ENCODE peak calls at places on chromosomes 1 and 21, in four cellular contexts. B is HepG2, S is GM23248, N is IMR-90. I is an unnamed sample. For H3K9me3, the result is how much of the 10 kb centered on the place peaks cover.

GRCh38 chr1:186112280-186112679 is 262.8 kb downstream of the TPR start:
- DNase-seq in B (no peak), S (no peak), N (no peak), I (no peak)

GRCh38 chr21:37855568-37856391 is 60.5 kb downstream of the KCNJ6 start:
- DNase-seq in B (no peak), S (peak), N (peak), I (no peak)

GRCh38 chr21:39867198-39867650 is at the start of gene PCP4:
- DNase-seq in B (peak), S (peak), N (no peak), I (peak)

GRCh38 chr1:172699695-172700094 is 40.8 kb downstream of the FASLG start:
- DNase-seq in B (no peak), S (peak), N (no peak), I (no peak)

GRCh38 chr1:228095938-228096337 is 7.2 kb downstream of the C1orf35 start:
- DNase-seq in B (no peak), S (peak), N (no peak), I (no peak)

GRCh38 chr1:185894806-185895205 is 160.6 kb downstream of the HMCN1 start:
- DNase-seq in B (no peak), S (peak), N (peak), I (no peak)

GRCh38 chr1:212596798-212597197 is 11.8 kb upstream of the ATF3 start:
- DNase-seq in B (no peak), S (no peak), N (no peak), I (no peak)

GRCh38 chr21:33642896-33643657 is 776 bp downstream of the ITSN1 start:
- DNase-seq in B (no peak), S (peak), N (peak), I (peak)

GRCh38 chr1:206066479-206067171 is 13.7 kb downstream of the RHEX start:
- DNase-seq in B (no peak), S (no peak), N (no peak), I (no peak)

GRCh38 chr1:206068314-206068713 is 15.3 kb downstream of the RHEX start:
- DNase-seq in B (no peak), S (no peak), N (no peak), I (no peak)

GRCh38 chr1:206070627-206071304 is 17.8 kb downstream of the RHEX start:
- DNase-seq in B (no peak), S (no peak), N (no peak), I (no peak)

GRCh38 chr1:206065547-206066143 is 12.7 kb downstream of the RHEX start:
- DNase-seq in B (no peak), S (no peak), N (no peak), I (no peak)

GRCh38 chr1:206067486-206068302 is 14.7 kb downstream of the RHEX start:
- DNase-seq in B (no peak), S (no peak), N (no peak), I (no peak)
- H3K9ac ChIP-seq in B (no peak), S (no peak), N (no peak), I (no peak)

DNA sequence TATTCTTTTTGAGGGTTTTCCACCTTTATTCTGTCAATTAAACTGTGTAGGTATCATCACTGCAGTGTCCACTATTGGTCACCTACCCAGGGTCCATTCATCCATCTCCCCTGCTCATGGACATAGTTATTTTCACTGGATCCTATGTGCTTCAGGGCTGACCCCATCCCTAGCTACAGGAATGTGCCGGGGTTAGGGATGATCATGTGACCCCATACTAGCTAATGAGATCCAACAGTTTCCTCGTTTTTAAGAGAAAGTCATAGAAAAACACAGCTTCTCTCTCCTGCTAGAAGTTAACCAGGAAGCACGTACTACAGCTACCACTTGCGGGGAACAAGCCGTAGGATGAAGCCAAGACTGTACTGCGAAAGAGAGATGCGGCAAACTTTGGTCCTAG is 19.6 kb downstream of the PTGER3 start:
- DNase-seq in B (no peak), S (peak), N (no peak), I (no peak)
- H3K4me3 ChIP-seq in B (no peak), S (no peak), N (no peak), I (no peak)

GRCh38 chr1:48182441-48182840 is 40.1 kb upstream of the SLC5A9 start:
- DNase-seq in B (no peak), S (no peak), N (no peak), I (no peak)

GRCh38 chr1:48190893-48191292 is 31.6 kb upstream of the SLC5A9 start:
- DNase-seq in B (no peak), S (no peak), N (no peak), I (no peak)

GRCh38 chr1:48187969-48188563 is 34.5 kb upstream of the SLC5A9 start:
- DNase-seq in B (no peak), S (no peak), N (no peak), I (no peak)
- H3K9me3 ChIP-seq in B (under half), S (under half), N (under half), I (under half)

GRCh38 chr1:244341455-244342450 is 110.0 kb downstream of the ADSS2 start:
- DNase-seq in B (peak), S (peak), N (no peak), I (peak)
- H3K9ac ChIP-seq in B (no peak), S (peak), N (no peak), I (no peak)

GRCh38 chr1:231554969-231555368 is 26.5 kb downstream of the TSNAX start:
- DNase-seq in B (no peak), S (no peak), N (no peak), I (no peak)
- H3K4me3 ChIP-seq in B (no peak), S (no peak), N (no peak), I (no peak)